ENCODE peak calls at places on chromosome 14, in ten cellular contexts. Z, N, S, B, D, C, F, H, Y and L are unnamed samples.
A peak's percentile ranks its signal among the peaks of the same experiment; 100 is the strongest.

GRCh38 chr14:78767436-78767835 is 597.3 kb downstream of the NRXN3 start:
- DNase-seq in S (no peak), H (no peak), C (peak; percentile 46), Z (no peak), N (no peak), D (no peak), F (no peak), Y (peak; percentile 5), B (no peak), L (no peak)

GRCh38 chr14:73935666-73936065 is 14.2 kb downstream of the FAM161B start:
- DNase-seq in D (no peak), N (no peak), B (no peak), H (no peak), F (peak; percentile 75), Z (no peak), Y (peak; percentile 9), S (no peak), C (no peak), L (no peak)

GRCh38 chr14:85475113-85475512 is 54.8 kb upstream of the FLRT2 start:
- DNase-seq in F (no peak), N (no peak), H (no peak), S (no peak), Z (no peak), C (peak; percentile 64), Y (peak; percentile 82), D (no peak), B (no peak), L (no peak)

GRCh38 chr14:61562321-61563161 is 132.8 kb upstream of the HIF1A start:
- DNase-seq in N (no peak), Y (peak; percentile 97), F (peak; percentile 95), H (no peak), S (no peak), D (no peak), Z (no peak), C (peak; percentile 100), B (no peak), L (no peak)

GRCh38 chr14:72547999-72548398 is 345.9 kb downstream of the DPF3 start:
- DNase-seq in Z (no peak), Y (peak; percentile 6), F (no peak), B (no peak), N (no peak), H (no peak), C (no peak), D (no peak), S (no peak), L (no peak)

GRCh38 chr14:73740921-73741326 is 26.7 kb upstream of the PNMA1 start:
- DNase-seq in B (no peak), S (no peak), H (no peak), N (peak; percentile 86), D (peak; percentile 92), Z (peak; percentile 83), C (no peak), Y (peak; percentile 65), F (no peak), L (no peak)

GRCh38 chr14:91204657-91205056 is 39.8 kb downstream of the GPR68 start:
- DNase-seq in F (no peak), Z (no peak), S (no peak), H (no peak), D (no peak), Y (no peak), N (no peak), B (no peak), C (no peak), L (no peak)

GRCh38 chr14:64518229-64518628 is 13.7 kb downstream of the ZBTB1 start:
- DNase-seq in N (no peak), Y (no peak), Z (no peak), C (no peak), F (no peak), D (no peak), S (no peak), B (no peak), H (no peak), L (no peak)

GRCh38 chr14:75906680-75907280 is 75.0 kb downstream of the TGFB3 start:
- DNase-seq in Y (peak; percentile 80), B (no peak), N (no peak), D (peak; percentile 63), H (peak; percentile 35), C (peak; percentile 45), Z (no peak), F (peak; percentile 48), S (peak; percentile 62), L (no peak)

GRCh38 chr14:70782361-70782760 is 27.0 kb downstream of the MAP3K9 start:
- DNase-seq in D (no peak), F (no peak), H (no peak), C (peak; percentile 96), Y (no peak), Z (no peak), B (no peak), S (no peak), N (no peak), L (no peak)

GRCh38 chr14:92991536-92991935 is 68.6 kb downstream of the CHGA start:
- DNase-seq in B (no peak), H (no peak), N (no peak), C (no peak), S (no peak), Y (no peak), D (no peak), F (no peak), Z (peak; percentile 28), L (no peak)

GRCh38 chr14:32998433-32998832 is 59.8 kb downstream of the NPAS3 start:
- DNase-seq in B (no peak), Y (peak; percentile 29), Z (no peak), H (no peak), C (peak; percentile 17), D (no peak), F (no peak), S (no peak), N (no peak), L (no peak)

GRCh38 chr14:67263499-67264149 is 22.4 kb downstream of the PALS1 start:
- DNase-seq in Z (no peak), N (no peak), B (no peak), H (no peak), S (no peak), Y (peak; percentile 83), F (no peak), C (peak; percentile 75), D (no peak), L (no peak)

GRCh38 chr14:102215522-102216250 is 76.0 kb downstream of the WDR20 start:
- DNase-seq in C (peak; percentile 31), D (no peak), Y (no peak), B (no peak), S (no peak), Z (no peak), N (no peak), F (no peak), H (no peak), L (no peak)

GRCh38 chr14:102215071-102215470 is 75.4 kb downstream of the WDR20 start:
- DNase-seq in B (no peak), D (no peak), Z (no peak), C (peak; percentile 88), Y (peak; percentile 78), F (no peak), H (no peak), S (no peak), N (no peak), L (no peak)

GRCh38 chr14:102212845-102213244 is 73.1 kb downstream of the WDR20 start:
- DNase-seq in C (no peak), Y (no peak), N (no peak), D (no peak), F (no peak), S (no peak), B (no peak), H (no peak), Z (no peak), L (no peak)

GRCh38 chr14:102213470-102213869 is 73.8 kb downstream of the WDR20 start:
- DNase-seq in D (no peak), B (no peak), N (no peak), S (no peak), F (no peak), C (no peak), H (no peak), Z (no peak), Y (no peak), L (no peak)

GRCh38 chr14:102213984-102214658 is 74.4 kb downstream of the WDR20 start:
- DNase-seq in S (peak; percentile 64), Y (no peak), Z (no peak), C (no peak), F (peak; percentile 31), N (no peak), H (no peak), B (no peak), D (no peak), L (no peak)
- TF ChIP-seq CTCF in S (no peak), Y (peak; percentile 24), Z (no peak), C (no peak), F (peak; percentile 32), N (peak; percentile 62), H (no peak), B (no peak), D (no peak), L (peak; percentile 51)

DNA sequence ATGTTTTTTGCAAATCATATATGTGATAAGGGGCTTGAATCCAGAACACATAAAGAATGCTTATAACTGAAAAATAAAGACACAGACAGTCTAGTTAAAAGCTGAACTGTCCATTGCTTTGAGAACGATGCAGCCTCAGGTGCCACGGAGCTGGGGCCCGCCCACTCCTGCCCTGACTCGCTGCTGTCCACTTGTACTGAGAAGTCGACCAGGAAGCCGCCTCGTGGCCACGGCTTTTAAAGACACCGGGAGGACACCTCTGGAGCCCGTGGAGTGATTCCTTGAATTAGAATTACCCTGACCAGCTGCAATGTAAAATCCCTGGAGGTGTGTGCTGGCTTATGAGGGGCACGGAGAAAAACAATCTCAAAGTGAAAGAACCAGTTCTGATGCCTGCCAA is 23.9 kb upstream of the TEX22 start:
- DNase-seq in B (no peak), H (no peak), C (no peak), F (no peak), Y (no peak), S (no peak), N (no peak), Z (no peak), D (no peak), L (no peak)
- TF ChIP-seq CTCF in B (no peak), H (no peak), C (no peak), F (no peak), Y (no peak), S (no peak), N (no peak), Z (no peak), D (no peak), L (no peak)

DNA sequence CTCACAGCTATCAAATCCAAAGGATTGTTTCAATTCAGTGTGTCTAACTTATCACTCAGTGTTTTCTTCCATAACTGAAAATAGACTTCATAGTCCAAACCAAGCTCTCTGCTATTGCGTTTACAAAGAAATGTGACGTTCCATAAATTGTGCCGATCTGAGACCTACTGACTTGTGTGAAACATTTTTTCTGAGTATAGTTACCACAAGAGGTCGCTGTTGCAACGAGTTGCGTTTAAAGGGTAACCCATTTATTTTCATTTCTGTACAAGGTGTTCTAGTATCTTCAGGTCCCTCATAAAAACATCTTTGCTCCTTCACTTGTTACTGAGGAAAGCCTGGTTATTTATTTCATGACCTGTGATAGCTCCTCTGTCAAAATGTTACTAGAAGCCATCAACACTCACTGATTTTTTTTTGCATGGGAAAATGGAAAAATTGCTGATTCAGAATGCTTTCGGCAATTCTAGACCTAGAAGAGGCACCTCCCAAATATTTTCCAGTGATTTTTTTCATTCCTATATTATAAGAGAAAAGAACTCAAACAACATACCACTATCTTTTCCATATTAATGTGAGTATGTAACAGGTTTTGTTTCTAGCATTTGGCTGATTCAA is 60.9 kb upstream of the OR4E1 start:
- DNase-seq in C (peak; percentile 1), H (peak; percentile 29), Y (peak; percentile 58), F (peak; percentile 2), D (no peak), N (no peak), Z (no peak), S (peak; percentile 35), B (no peak), L (no peak)
- TF ChIP-seq CTCF in C (peak; percentile 38), H (peak; percentile 66), Y (peak; percentile 51), F (peak; percentile 57), D (no peak), N (peak; percentile 83), Z (peak; percentile 54), S (peak; percentile 49), B (peak; percentile 39), L (peak; percentile 84)

GRCh38 chr14:100056964-100057817 is 8.0 kb upstream of the EVL start:
- DNase-seq in D (no peak), N (no peak), Y (peak; percentile 61), S (peak; percentile 69), C (no peak), F (peak; percentile 28), B (no peak), H (no peak), Z (no peak), L (no peak)
- TF ChIP-seq CTCF in D (no peak), N (peak; percentile 53), Y (peak; percentile 44), S (peak; percentile 49), C (peak; percentile 4), F (peak; percentile 11), B (peak; percentile 29), H (peak; percentile 56), Z (peak; percentile 17), L (peak; percentile 28)